ENCODE peak calls at places on chromosome 19, in six cellular contexts. M is HFF-Myc, P is prostate gland, T is skeletal muscle cell, I is epithelial cell of esophagus, Z is SK-N-MC. A is an unnamed sample.

GRCh38 chr19:18074192-18074591 is 12.5 kb downstream of the IL12RB1 start:
- DNase-seq in M (no peak), P (no peak), T (no peak), I (no peak), Z (no peak), A (no peak)

GRCh38 chr19:3919793-3920192 is 13.1 kb upstream of the NMRK2 start:
- DNase-seq in M (no peak), P (no peak), T (no peak), I (no peak), Z (no peak), A (no peak)

GRCh38 chr19:43148233-43148632 is 38.1 kb downstream of the PSG5 start:
- DNase-seq in M (peak), P (peak), T (peak), I (peak), Z (no peak), A (no peak)

GRCh38 chr19:34487651-34488051 is 6.1 kb downstream of the WTIP start:
- DNase-seq in M (no peak), P (no peak), T (no peak), I (no peak), Z (no peak), A (no peak)

GRCh38 chr19:13014101-13014920 is 19.0 kb downstream of the NFIX start:
- DNase-seq in M (no peak), P (no peak), T (no peak), I (no peak), Z (no peak), A (no peak)

GRCh38 chr19:37932985-37933953 is 26.3 kb downstream of the SIPA1L3 start:
- DNase-seq in M (no peak), P (no peak), T (peak), I (peak), Z (no peak), A (peak)

GRCh38 chr19:4224470-4224869 is 4.9 kb upstream of the EBI3 start:
- DNase-seq in M (no peak), P (no peak), T (no peak), I (no peak), Z (no peak), A (no peak)

GRCh38 chr19:6587998-6588507 is 2.9 kb downstream of the CD70 start:
- DNase-seq in M (no peak), P (no peak), T (no peak), I (no peak), Z (no peak), A (no peak)

GRCh38 chr19:38265213-38265861 is 964 bp downstream of the SPINT2 start:
- DNase-seq in M (no peak), P (no peak), T (no peak), I (peak), Z (no peak), A (peak)

GRCh38 chr19:14363203-14364097 is 17.8 kb upstream of the ADGRE5 start:
- DNase-seq in M (no peak), P (peak), T (no peak), I (peak), Z (no peak), A (peak)

GRCh38 chr19:32287811-32288227 is 57.6 kb upstream of the ZNF507 start:
- DNase-seq in M (peak), P (peak), T (peak), I (peak), Z (peak), A (peak)

GRCh38 chr19:41739361-41739760 is 16.0 kb upstream of the CEACAM6 start:
- DNase-seq in M (no peak), P (no peak), T (no peak), I (peak), Z (no peak), A (no peak)

GRCh38 chr19:4130635-4131438 is 6.9 kb upstream of the MAP2K2 start:
- DNase-seq in M (peak), P (no peak), T (peak), I (peak), Z (no peak), A (no peak)

GRCh38 chr19:8451885-8452284 is 7.1 kb downstream of the HNRNPM start:
- DNase-seq in M (no peak), P (no peak), T (no peak), I (peak), Z (no peak), A (no peak)

GRCh38 chr19:40907968-40908735 is 26.1 kb upstream of the CYP2A7 start:
- DNase-seq in M (no peak), P (no peak), T (no peak), I (no peak), Z (no peak), A (peak)

GRCh38 chr19:45211751-45212381 is 33.3 kb downstream of the BLOC1S3 start:
- DNase-seq in M (no peak), P (peak), T (no peak), I (no peak), Z (no peak), A (peak)

GRCh38 chr19:15260939-15261338 is 28.7 kb upstream of the EPHX3 start:
- DNase-seq in M (no peak), P (no peak), T (no peak), I (no peak), Z (no peak), A (no peak)

GRCh38 chr19:4732680-4733114 is 9.1 kb upstream of the DPP9 start:
- DNase-seq in M (no peak), P (peak), T (no peak), I (peak), Z (no peak), A (peak)

GRCh38 chr19:6718741-6719539 is 1.5 kb downstream of the C3 start:
- DNase-seq in M (no peak), P (no peak), T (no peak), I (no peak), Z (no peak), A (peak)

GRCh38 chr19:47158879-47159509 is 28.4 kb downstream of the SAE1 start:
- DNase-seq in M (no peak), P (no peak), T (no peak), I (peak), Z (no peak), A (no peak)

GRCh38 chr19:47111081-47111589 is 2.4 kb downstream of the ZC3H4 start:
- DNase-seq in M (no peak), P (no peak), T (no peak), I (no peak), Z (no peak), A (peak)

GRCh38 chr19:48120505-48120904 is 9.9 kb upstream of the PLA2G4C start:
- DNase-seq in M (no peak), P (no peak), T (no peak), I (no peak), Z (no peak), A (no peak)

GRCh38 chr19:18204394-18205179 is 745 bp upstream of the RAB3A start:
- DNase-seq in M (no peak), P (no peak), T (no peak), I (no peak), Z (no peak), A (peak)

GRCh38 chr19:46536391-46536790 is 40.7 kb upstream of the PNMA8B start:
- DNase-seq in M (no peak), P (no peak), T (no peak), I (no peak), Z (no peak), A (no peak)

GRCh38 chr19:35902870-35903475 is 644 bp downstream of the HCST start:
- DNase-seq in M (no peak), P (no peak), T (no peak), I (no peak), Z (no peak), A (no peak)

GRCh38 chr19:5988520-5989387 is 10.8 kb upstream of the RANBP3 start:
- DNase-seq in M (no peak), P (no peak), T (no peak), I (peak), Z (no peak), A (no peak)

GRCh38 chr19:31890230-31890629 is 455.2 kb upstream of the ZNF507 start:
- DNase-seq in M (no peak), P (no peak), T (no peak), I (no peak), Z (no peak), A (no peak)

GRCh38 chr19:47778954-47779351 is 450 bp downstream of the SELENOW start:
- DNase-seq in M (no peak), P (peak), T (no peak), I (no peak), Z (no peak), A (peak)

GRCh38 chr19:5947435-5947834 is 30.5 kb downstream of the RANBP3 start:
- DNase-seq in M (no peak), P (no peak), T (peak), I (no peak), Z (no peak), A (peak)

GRCh38 chr19:48836089-48837017 is at the start of gene HSD17B14:
- DNase-seq in M (no peak), P (no peak), T (no peak), I (no peak), Z (no peak), A (no peak)

GRCh38 chr19:36687214-36688056 is at the start of gene ZNF567:
- DNase-seq in M (peak), P (peak), T (peak), I (peak), Z (peak), A (peak)

GRCh38 chr19:39024875-39025641 is 7.3 kb downstream of the FBXO27 start:
- DNase-seq in M (no peak), P (no peak), T (no peak), I (no peak), Z (no peak), A (no peak)

GRCh38 chr19:30696514-30696913 is 324.3 kb downstream of the ZNF536 start:
- DNase-seq in M (no peak), P (no peak), T (no peak), I (no peak), Z (no peak), A (peak)

GRCh38 chr19:37309834-37310575 is 60.9 kb upstream of the ZNF527 start:
- DNase-seq in M (no peak), P (no peak), T (no peak), I (peak), Z (no peak), A (no peak)

GRCh38 chr19:5271145-5271544 is 69.5 kb downstream of the PTPRS start:
- DNase-seq in M (no peak), P (no peak), T (no peak), I (no peak), Z (no peak), A (no peak)

GRCh38 chr19:34246340-34246739 is 8.0 kb upstream of the GARRE1 start:
- DNase-seq in M (no peak), P (no peak), T (no peak), I (no peak), Z (peak), A (no peak)

GRCh38 chr19:32519023-32519422 is 62.0 kb upstream of the PDCD5 start:
- DNase-seq in M (no peak), P (no peak), T (no peak), I (no peak), Z (no peak), A (no peak)

GRCh38 chr19:6738726-6739389 is 622 bp upstream of the TRIP10 start:
- DNase-seq in M (peak), P (peak), T (no peak), I (peak), Z (no peak), A (peak)

GRCh38 chr19:15147090-15147489 is 39.9 kb downstream of the SYDE1 start:
- DNase-seq in M (no peak), P (no peak), T (no peak), I (no peak), Z (no peak), A (no peak)

GRCh38 chr19:13001502-13002388 is 6.5 kb downstream of the NFIX start:
- DNase-seq in M (no peak), P (peak), T (no peak), I (no peak), Z (no peak), A (peak)

GRCh38 chr19:50567882-50568281 is 353 bp downstream of the LRRC4B start:
- DNase-seq in M (no peak), P (no peak), T (no peak), I (no peak), Z (no peak), A (no peak)
- H3K4me3 ChIP-seq in M (no peak), P (peak), T (no peak), I (no peak), Z (peak), A (no peak)

GRCh38 chr19:1269065-1269477 is at the start of gene CIRBP:
- DNase-seq in M (peak), P (peak), T (peak), I (peak), Z (peak), A (peak)

GRCh38 chr19:1266818-1267440 is 2.2 kb upstream of the CIRBP start:
- DNase-seq in M (no peak), P (peak), T (no peak), I (peak), Z (no peak), A (peak)

GRCh38 chr19:1268392-1269064 is 604 bp upstream of the CIRBP start:
- DNase-seq in M (no peak), P (peak), T (no peak), I (no peak), Z (no peak), A (no peak)

GRCh38 chr19:1266116-1266817 is 2.9 kb upstream of the CIRBP start:
- DNase-seq in M (peak), P (peak), T (no peak), I (peak), Z (no peak), A (peak)

DNA sequence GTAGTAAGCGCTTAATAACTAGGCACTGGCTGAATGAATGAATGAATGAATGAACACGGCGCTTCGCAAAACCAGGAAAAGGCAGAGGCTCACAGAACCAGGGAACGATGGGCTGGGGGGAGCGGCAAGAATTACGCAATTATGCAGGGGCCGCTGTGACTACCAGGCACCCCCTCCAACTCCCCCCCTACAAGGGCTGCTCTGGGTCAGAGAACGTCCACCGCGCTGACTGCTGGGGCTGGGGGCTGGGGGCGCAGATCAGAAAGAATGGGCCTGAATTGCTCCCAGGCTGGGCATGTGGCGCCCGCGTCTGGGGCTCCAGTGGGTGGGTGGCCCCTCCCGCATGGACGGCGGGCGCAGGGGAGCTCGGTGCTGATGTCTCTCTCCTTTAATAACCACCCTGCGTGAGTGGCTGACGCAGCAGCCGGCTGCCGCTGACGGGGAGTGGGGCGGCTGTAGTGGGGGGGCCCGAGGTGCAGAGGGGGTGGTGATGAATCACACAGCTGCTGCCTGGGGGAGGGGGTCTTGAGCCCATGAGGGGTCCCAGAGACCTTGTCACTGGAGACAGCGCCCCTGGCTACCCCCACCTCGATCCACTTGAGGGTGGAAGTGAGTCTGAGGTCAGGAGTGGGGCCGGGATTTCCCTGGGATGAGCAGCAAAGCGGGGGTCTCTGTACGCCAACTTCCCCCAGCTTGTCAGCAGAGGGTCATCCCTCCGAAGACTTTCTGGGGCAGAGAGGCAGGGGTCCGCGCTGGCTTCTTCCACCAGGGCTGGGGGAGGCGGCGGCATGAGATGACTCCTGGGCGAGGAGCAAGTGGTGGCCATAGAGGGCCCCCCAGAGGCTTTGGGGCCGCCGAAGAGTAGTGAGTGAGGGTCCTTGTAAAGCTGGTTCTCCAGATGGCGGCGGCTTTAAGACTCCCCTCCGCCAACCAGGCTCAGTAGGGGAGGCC is 1.4 kb upstream of the CIRBP start:
- DNase-seq in M (no peak), P (peak), T (no peak), I (no peak), Z (no peak), A (no peak)
- H3K4me3 ChIP-seq in M (peak), P (no peak), T (peak), I (peak), Z (peak), A (no peak)

DNA sequence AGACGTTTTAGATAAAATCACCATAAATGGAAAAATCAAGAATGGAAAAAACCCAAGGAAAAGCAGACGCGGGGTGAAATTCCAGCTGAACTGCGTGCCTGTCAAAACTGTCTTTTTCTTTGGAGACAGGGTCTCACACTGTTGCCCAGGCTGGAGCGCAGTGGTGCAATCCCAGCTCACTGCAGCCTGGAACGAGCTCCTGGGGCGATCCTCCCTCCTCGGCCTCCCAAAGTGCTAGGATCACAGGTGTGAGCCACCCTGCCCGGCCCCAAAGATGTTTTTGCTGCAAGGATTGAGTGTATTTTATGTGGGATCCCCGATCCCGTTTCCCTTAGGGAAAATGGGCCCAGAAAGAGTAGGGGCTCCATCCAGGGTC is 875 bp upstream of the PEAK3 start:
- DNase-seq in M (no peak), P (no peak), T (no peak), I (no peak), Z (no peak), A (no peak)
- H3K4me3 ChIP-seq in M (no peak), P (no peak), T (no peak), I (no peak), Z (no peak), A (no peak)

DNA sequence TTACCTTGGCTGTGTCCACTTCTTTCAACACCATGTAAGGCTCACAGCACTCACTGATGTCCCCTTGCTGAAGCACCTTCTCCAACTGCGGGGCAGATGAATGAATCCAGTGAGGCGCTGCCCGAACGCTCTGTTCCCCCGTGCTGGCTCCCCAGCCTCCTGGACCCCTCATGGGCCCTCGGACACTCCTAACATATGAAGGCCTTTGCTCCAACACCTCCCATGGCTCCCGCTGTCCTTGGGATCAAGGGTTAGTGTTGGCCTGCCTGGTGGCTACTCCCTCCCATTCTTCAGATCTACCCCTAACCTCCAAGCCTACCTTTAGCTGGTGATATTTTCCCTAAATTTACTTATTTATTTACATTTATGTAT is 4.4 kb downstream of the ANGPTL8 start:
- DNase-seq in M (no peak), P (no peak), T (no peak), I (no peak), Z (no peak), A (no peak)
- H3K4me3 ChIP-seq in M (no peak), P (no peak), T (no peak), I (no peak), Z (peak), A (no peak)

GRCh38 chr19:58546131-58546530 is 2.3 kb downstream of the TRIM28 start:
- DNase-seq in M (no peak), P (no peak), T (no peak), I (no peak), Z (no peak), A (no peak)
- H3K4me3 ChIP-seq in M (peak), P (peak), T (peak), I (peak), Z (peak), A (peak)

GRCh38 chr19:16588089-16588823 is 16.0 kb upstream of the SLC35E1 start:
- DNase-seq in M (no peak), P (peak), T (no peak), I (peak), Z (no peak), A (peak)
- H3K4me3 ChIP-seq in M (no peak), P (no peak), T (no peak), I (no peak), Z (peak), A (no peak)

GRCh38 chr19:50328257-50329145 is 676 bp downstream of the KCNC3 start:
- DNase-seq in M (no peak), P (no peak), T (no peak), I (no peak), Z (no peak), A (no peak)
- H3K4me3 ChIP-seq in M (no peak), P (peak), T (peak), I (no peak), Z (peak), A (no peak)

DNA sequence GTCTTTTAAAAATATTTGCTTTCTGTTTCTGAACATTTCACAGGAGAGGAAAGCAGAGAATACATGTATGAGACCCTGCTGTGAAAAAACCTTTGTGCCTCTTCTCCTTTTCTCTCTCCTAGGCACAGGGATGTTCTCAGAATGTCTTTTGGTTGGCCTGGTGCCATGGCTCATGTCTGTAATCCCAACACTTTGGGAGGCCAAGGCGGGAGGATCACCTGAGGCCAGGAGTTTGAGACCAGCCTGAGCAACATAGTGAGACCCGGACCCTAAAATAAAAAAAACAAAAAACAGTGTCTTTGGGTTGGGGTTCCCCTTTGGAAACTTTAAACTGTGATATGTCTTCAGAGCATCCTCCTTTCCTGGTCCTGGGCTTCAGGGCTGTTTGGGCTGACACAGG is 1.5 kb downstream of the ZNF627 start:
- DNase-seq in M (no peak), P (no peak), T (no peak), I (no peak), Z (no peak), A (no peak)
- H3K4me3 ChIP-seq in M (peak), P (no peak), T (peak), I (no peak), Z (peak), A (no peak)

GRCh38 chr19:55156202-55157063 is 1.1 kb downstream of the TNNI3 start:
- DNase-seq in M (no peak), P (no peak), T (no peak), I (peak), Z (peak), A (peak)
- H3K4me3 ChIP-seq in M (no peak), P (no peak), T (peak), I (peak), Z (peak), A (no peak)

DNA sequence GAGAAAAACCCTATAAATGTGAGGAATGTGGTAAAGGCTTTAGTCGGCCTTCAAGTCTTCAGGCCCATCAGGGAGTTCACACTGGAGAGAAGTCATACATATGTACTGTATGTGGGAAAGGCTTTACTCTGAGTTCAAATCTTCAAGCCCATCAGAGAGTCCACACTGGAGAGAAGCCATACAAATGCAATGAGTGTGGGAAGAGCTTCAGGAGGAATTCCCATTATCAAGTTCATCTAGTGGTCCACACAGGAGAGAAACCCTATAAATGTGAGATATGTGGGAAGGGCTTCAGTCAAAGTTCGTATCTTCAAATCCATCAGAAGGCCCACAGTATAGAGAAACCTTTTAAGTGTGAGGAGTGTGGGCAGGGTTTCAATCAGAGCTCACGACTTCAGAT is 11.7 kb downstream of the ZNF226 start:
- DNase-seq in M (no peak), P (no peak), T (no peak), I (no peak), Z (no peak), A (no peak)
- H3K4me3 ChIP-seq in M (no peak), P (no peak), T (no peak), I (no peak), Z (no peak), A (no peak)

A was measured in body of pancreas.